ENCODE peak calls at places on chromosome 19, in ten cellular contexts. A, O, D, B, J, Z, T, N, V and K are unnamed samples.

GRCh38 chr19:6108721-6109633 is 1.3 kb downstream of the RFX2 start:
- DNase-seq in A (peak; percentile 31), V (peak; percentile 36), O (peak; percentile 57), J (peak; percentile 59), N (peak; percentile 38), Z (peak; percentile 60), B (peak; percentile 24), D (peak; percentile 75), T (peak; percentile 78), K (peak; percentile 39)

GRCh38 chr19:49224856-49225255 is 67.3 kb downstream of the TRPM4 start:
- DNase-seq in T (peak; percentile 67), Z (peak; percentile 74), O (peak; percentile 74), N (no peak), J (no peak), V (peak; percentile 79), B (peak; percentile 86), A (peak; percentile 65), D (peak; percentile 43), K (no peak)

GRCh38 chr19:8240274-8241229 is 31.4 kb downstream of the CERS4 start:
- DNase-seq in O (peak; percentile 90), Z (peak; percentile 89), D (peak; percentile 97), T (peak; percentile 98), A (peak; percentile 95), J (peak; percentile 85), N (peak; percentile 88), V (peak; percentile 76), B (peak; percentile 85), K (peak; percentile 54)

GRCh38 chr19:23784274-23784673 is 25.6 kb upstream of the ZNF681 start:
- DNase-seq in J (no peak), N (no peak), T (no peak), V (no peak), B (no peak), O (no peak), D (no peak), Z (no peak), A (no peak), K (no peak)

GRCh38 chr19:32674153-32674958 is 624 bp downstream of the ANKRD27 start:
- DNase-seq in D (no peak), J (no peak), N (no peak), Z (no peak), T (no peak), V (no peak), A (no peak), O (peak; percentile 47), B (no peak), K (no peak)

GRCh38 chr19:7336321-7336973 is 12.3 kb upstream of the ARHGEF18 start:
- DNase-seq in Z (no peak), J (no peak), D (no peak), O (no peak), B (no peak), T (no peak), V (no peak), A (no peak), N (no peak), K (no peak)

GRCh38 chr19:52453324-52454094 is at the start of gene ZNF578:
- DNase-seq in V (peak; percentile 74), Z (peak; percentile 91), J (peak; percentile 62), A (peak; percentile 13), T (peak; percentile 92), O (no peak), B (no peak), N (peak; percentile 71), D (peak; percentile 90), K (no peak)

GRCh38 chr19:35596366-35596999 is 10.5 kb downstream of the PMIS2 start:
- DNase-seq in T (peak; percentile 10), N (peak; percentile 75), D (no peak), A (peak; percentile 39), J (no peak), Z (peak; percentile 33), B (no peak), V (no peak), O (no peak), K (no peak)

GRCh38 chr19:6767357-6768235 is at the start of gene SH2D3A:
- DNase-seq in O (peak; percentile 96), Z (peak; percentile 37), V (peak; percentile 97), A (peak; percentile 97), D (peak; percentile 11), J (peak; percentile 87), T (peak; percentile 56), N (peak; percentile 95), B (peak; percentile 95), K (peak; percentile 29)

GRCh38 chr19:47761566-47761965 is 16.2 kb downstream of the NOP53 start:
- DNase-seq in B (no peak), N (no peak), D (no peak), A (no peak), J (no peak), O (no peak), Z (no peak), V (no peak), T (no peak), K (no peak)

GRCh38 chr19:18961767-18962423 is 20.9 kb upstream of the HOMER3 start:
- DNase-seq in T (no peak), A (no peak), J (no peak), D (no peak), N (no peak), Z (no peak), B (no peak), O (peak; percentile 85), V (peak; percentile 97), K (no peak)

GRCh38 chr19:29217591-29217990 is 4.6 kb upstream of the UQCRFS1 start:
- DNase-seq in D (no peak), A (no peak), J (no peak), T (no peak), N (no peak), B (no peak), O (no peak), V (no peak), Z (no peak), K (no peak)

GRCh38 chr19:29670255-29670654 is 5.0 kb downstream of the PLEKHF1 start:
- DNase-seq in T (no peak), V (no peak), B (no peak), N (no peak), D (no peak), A (no peak), Z (no peak), J (no peak), O (no peak), K (no peak)

GRCh38 chr19:52665529-52665928 is 27.4 kb upstream of the ZNF83 start:
- DNase-seq in Z (peak; percentile 33), B (no peak), A (peak; percentile 21), D (peak; percentile 75), N (no peak), T (no peak), O (no peak), V (no peak), J (no peak), K (no peak)

GRCh38 chr19:5698635-5699422 is 8.7 kb downstream of the RPL36 start:
- DNase-seq in J (no peak), V (no peak), B (no peak), T (no peak), O (no peak), Z (no peak), D (no peak), N (no peak), A (no peak), K (no peak)

DNA sequence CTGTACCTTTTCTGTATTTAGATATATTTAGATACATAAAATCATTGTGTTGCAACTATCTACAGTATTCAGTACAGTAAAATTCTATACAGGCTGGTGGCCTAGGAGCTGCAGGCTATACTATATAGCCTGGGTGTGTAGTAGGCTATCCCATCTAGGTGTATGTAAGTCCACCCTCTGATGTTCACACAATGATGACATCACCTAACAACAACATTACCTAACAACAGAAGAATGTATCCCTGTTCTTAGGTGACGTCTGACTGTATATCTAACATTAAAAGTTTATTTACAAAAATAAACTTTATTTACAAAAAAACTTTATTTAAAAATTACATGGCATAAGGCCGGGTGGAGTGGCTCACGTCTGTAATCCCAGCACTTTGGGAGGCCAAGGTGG is 28.3 kb upstream of the ZFP30 start:
- DNase-seq in A (no peak), T (no peak), N (no peak), Z (no peak), O (no peak), J (no peak), B (no peak), V (no peak), D (no peak), K (no peak)
- TF ChIP-seq CTCF in A (no peak), T (no peak), N (no peak), Z (no peak), O (no peak), J (no peak), B (no peak), V (no peak), D (no peak), K (no peak)

GRCh38 chr19:55276720-55277430 is 3.0 kb downstream of the HSPBP1 start:
- DNase-seq in D (no peak), J (no peak), N (peak; percentile 30), Z (no peak), A (no peak), B (no peak), T (no peak), V (no peak), O (no peak), K (no peak)
- TF ChIP-seq CTCF in D (no peak), J (no peak), N (no peak), Z (no peak), A (no peak), B (no peak), T (no peak), V (no peak), O (no peak), K (no peak)

DNA sequence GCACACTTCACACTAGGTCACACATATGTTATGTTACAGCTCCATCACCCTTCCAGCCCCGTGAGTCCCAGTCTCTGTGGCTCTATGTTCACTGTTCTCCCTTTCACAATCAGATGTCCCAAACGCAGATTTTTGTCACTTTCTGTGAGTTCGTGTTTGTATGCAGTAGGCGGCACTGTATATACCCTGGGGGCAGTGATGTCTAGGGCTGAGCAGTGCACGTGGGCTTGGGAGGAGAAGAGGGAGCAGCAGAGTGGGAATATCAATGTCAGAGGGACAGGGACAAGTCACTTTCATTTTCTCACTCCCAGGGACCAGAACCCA is 22.0 kb downstream of the PSG1 start:
- DNase-seq in J (no peak), Z (no peak), D (no peak), O (no peak), T (no peak), A (no peak), V (no peak), B (no peak), N (no peak), K (no peak)
- TF ChIP-seq CTCF in J (no peak), Z (no peak), D (peak; percentile 2), O (no peak), T (no peak), A (peak; percentile 26), V (peak; percentile 5), B (no peak), N (no peak), K (no peak)

DNA sequence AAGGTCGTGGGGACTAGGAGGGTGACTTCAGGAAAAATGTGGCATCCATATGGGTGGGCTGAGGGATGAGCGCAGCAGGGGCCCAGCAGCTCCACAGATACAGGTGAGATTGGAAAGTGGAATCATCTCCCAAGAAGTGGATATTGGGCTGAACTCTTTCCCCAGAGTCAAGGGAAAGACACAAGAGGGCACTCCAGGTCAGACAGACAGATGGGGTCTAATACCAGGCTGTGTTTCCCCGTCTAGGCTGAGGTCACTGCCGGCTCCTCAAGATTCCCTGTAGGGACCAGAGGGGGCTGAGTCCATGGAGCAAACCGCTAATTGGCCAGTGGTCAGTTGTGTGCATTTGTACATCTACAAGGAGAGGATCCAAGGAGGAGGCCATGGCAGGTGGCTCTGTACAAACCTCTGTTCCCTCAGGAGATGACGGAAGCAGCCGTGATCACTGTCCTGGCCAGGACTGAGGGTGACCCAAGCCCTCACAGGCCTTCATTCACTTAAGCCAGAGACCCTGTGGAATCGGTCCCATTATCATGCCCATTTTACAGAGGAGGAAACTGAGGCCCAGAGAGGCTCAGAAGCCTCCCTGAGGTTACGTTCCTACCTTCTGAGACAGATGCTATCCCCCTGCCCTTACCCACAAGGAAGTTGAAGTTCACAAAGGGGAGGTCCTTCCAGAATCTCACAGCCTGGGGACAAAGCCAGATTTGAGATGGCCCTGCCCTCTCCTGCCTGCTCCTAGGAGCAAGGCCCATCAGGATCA is 14.9 kb upstream of the IGLON5 start:
- DNase-seq in J (no peak), B (no peak), A (no peak), D (no peak), Z (no peak), O (peak; percentile 33), T (peak; percentile 19), V (peak; percentile 42), N (no peak), K (no peak)
- TF ChIP-seq CTCF in J (no peak), B (no peak), A (no peak), D (no peak), Z (no peak), O (peak; percentile 33), T (peak; percentile 16), V (no peak), N (no peak), K (peak; percentile 14)